ENCODE peak calls at places on chromosome 3, in seven cellular contexts. V, L, B, A, K, C and N are unnamed samples.

GRCh38 chr3:2958553-2958952 is 151.6 kb downstream of the IL5RA start:
- DNase-seq in B (no peak), V (no peak), L (no peak), K (no peak), C (no peak), A (no peak), N (no peak)

GRCh38 chr3:115784739-115785571 is 161.6 kb downstream of the GAP43 start:
- DNase-seq in V (no peak), A (no peak), C (peak), K (peak), L (no peak), B (no peak), N (no peak)

GRCh38 chr3:168096210-168096795 is 579 bp upstream of the GOLIM4 start:
- DNase-seq in K (peak), L (peak), V (peak), B (peak), C (peak), A (no peak), N (peak)

GRCh38 chr3:48504051-48504946 is at the start of gene SHISA5:
- DNase-seq in K (peak), V (peak), C (peak), L (peak), A (peak), B (peak), N (peak)

GRCh38 chr3:42504334-42505202 is 2.1 kb downstream of the VIPR1 start:
- DNase-seq in B (peak), K (no peak), L (no peak), V (peak), C (no peak), A (peak), N (no peak)

GRCh38 chr3:190299969-190300368 is 22.3 kb downstream of the CLDN1 start:
- DNase-seq in L (no peak), V (no peak), A (no peak), B (no peak), C (no peak), K (no peak), N (no peak)

GRCh38 chr3:64343692-64344440 is 118.6 kb upstream of the PRICKLE2 start:
- DNase-seq in C (no peak), A (no peak), L (no peak), V (no peak), K (peak), B (no peak), N (no peak)

GRCh38 chr3:125695688-125696087 is 100.4 kb upstream of the OSBPL11 start:
- DNase-seq in V (no peak), K (no peak), B (no peak), L (no peak), C (no peak), A (no peak), N (no peak)

GRCh38 chr3:131224886-131225550 is 156.6 kb upstream of the NUDT16 start:
- DNase-seq in L (no peak), V (no peak), K (peak), C (no peak), A (no peak), B (no peak), N (no peak)

GRCh38 chr3:49025005-49025792 is 3.3 kb downstream of the NDUFAF3 start:
- DNase-seq in K (peak), L (no peak), A (no peak), B (peak), C (no peak), V (no peak), N (no peak)

GRCh38 chr3:12865271-12865670 is 23.9 kb upstream of the RPL32 start:
- DNase-seq in B (no peak), L (no peak), A (no peak), V (no peak), C (no peak), K (no peak), N (no peak)

GRCh38 chr3:108406661-108407206 is 103.7 kb downstream of the MYH15 start:
- DNase-seq in V (no peak), C (peak), B (no peak), K (peak), A (no peak), L (no peak), N (no peak)

GRCh38 chr3:77354958-77355357 is 315.1 kb downstream of the ROBO2 start:
- DNase-seq in K (no peak), C (no peak), B (no peak), A (no peak), L (no peak), V (no peak), N (no peak)

GRCh38 chr3:179921500-179921899 is 115.2 kb downstream of the PEX5L start:
- DNase-seq in A (no peak), K (no peak), B (no peak), C (no peak), V (no peak), L (no peak), N (peak)

GRCh38 chr3:132509506-132509905 is 87.6 kb upstream of the ACKR4 start:
- DNase-seq in K (no peak), L (no peak), V (no peak), B (no peak), C (no peak), A (no peak), N (no peak)

GRCh38 chr3:46675843-46676567 is 17.5 kb downstream of the ALS2CL start:
- DNase-seq in V (no peak), L (no peak), C (peak), K (peak), A (peak), B (peak), N (peak)

GRCh38 chr3:13494463-13495350 is 14.6 kb downstream of the HDAC11 start:
- DNase-seq in L (no peak), A (no peak), C (no peak), V (no peak), B (peak), K (peak), N (peak)

GRCh38 chr3:58986654-58987053 is 63.2 kb downstream of the CFAP20DC start:
- DNase-seq in L (no peak), B (no peak), K (no peak), A (no peak), V (no peak), C (no peak), N (no peak)

GRCh38 chr3:143661677-143662076 is 186.6 kb downstream of the SLC9A9 start:
- DNase-seq in A (no peak), C (no peak), L (no peak), K (no peak), V (no peak), B (no peak), N (no peak)

GRCh38 chr3:141575879-141576743 is 89.3 kb downstream of the RASA2 start:
- DNase-seq in V (no peak), L (no peak), C (no peak), K (peak), A (no peak), B (no peak), N (no peak)

GRCh38 chr3:139629033-139629432 is 48.7 kb downstream of the NMNAT3 start:
- DNase-seq in L (no peak), C (no peak), K (peak), A (no peak), B (no peak), V (no peak), N (no peak)

GRCh38 chr3:16427309-16427965 is 86.1 kb downstream of the RFTN1 start:
- DNase-seq in B (no peak), K (peak), V (no peak), A (peak), C (peak), L (peak), N (no peak)

GRCh38 chr3:98722389-98722788 is 40.8 kb upstream of the ST3GAL6 start:
- DNase-seq in C (no peak), A (no peak), V (no peak), K (no peak), L (no peak), B (no peak), N (no peak)

GRCh38 chr3:145243875-145244274 is 917.1 kb downstream of the PLOD2 start:
- DNase-seq in V (no peak), A (no peak), C (no peak), L (no peak), K (peak), B (no peak), N (no peak)

GRCh38 chr3:168877899-168878298 is 782.2 kb upstream of the GOLIM4 start:
- DNase-seq in K (no peak), L (no peak), C (no peak), A (no peak), V (peak), B (no peak), N (no peak)

GRCh38 chr3:152127058-152127457 is 141.7 kb upstream of the MBNL1 start:
- DNase-seq in B (no peak), K (no peak), A (no peak), C (no peak), V (no peak), L (no peak), N (no peak)

GRCh38 chr3:167480748-167481147 is 6.9 kb upstream of the SERPINI2 start:
- DNase-seq in C (no peak), V (no peak), K (no peak), A (no peak), L (no peak), B (no peak), N (no peak)

GRCh38 chr3:183328164-183328563 is 75.1 kb downstream of the B3GNT5 start:
- DNase-seq in L (no peak), K (peak), B (no peak), V (no peak), C (no peak), A (no peak), N (no peak)

GRCh38 chr3:197847866-197848401 is 56.9 kb downstream of the LRCH3 start:
- DNase-seq in L (no peak), K (peak), V (no peak), B (no peak), A (no peak), C (peak), N (no peak)

DNA sequence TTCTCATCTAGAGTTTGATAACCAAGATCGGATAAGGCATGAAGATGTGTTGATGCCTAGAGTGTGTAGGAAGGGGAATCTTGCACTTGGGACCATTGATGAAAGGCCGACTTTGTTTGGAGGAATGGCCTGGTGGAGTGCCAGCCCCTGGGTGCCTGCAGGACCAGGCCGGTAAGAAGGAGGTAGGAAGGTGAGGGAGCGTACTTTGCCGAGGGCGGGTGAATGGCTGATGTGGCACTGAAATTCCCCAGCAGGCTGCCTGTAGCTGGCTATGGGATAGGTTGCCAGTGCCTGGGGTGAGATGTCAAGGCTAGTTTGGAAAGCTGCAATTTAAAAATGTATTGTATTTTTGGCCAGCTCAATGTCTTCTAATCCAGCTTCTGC is 244.5 kb upstream of the ZPLD1 start:
- DNase-seq in V (peak), A (no peak), B (peak), K (no peak), L (peak), C (peak), N (no peak)
- H3K27ac ChIP-seq in V (peak), A (no peak), B (no peak), K (no peak), L (no peak), C (no peak), N (no peak)

GRCh38 chr3:127367593-127367992 is 79.7 kb upstream of the PRR20G start:
- DNase-seq in B (no peak), L (no peak), A (no peak), K (no peak), C (no peak), V (no peak), N (no peak)
- H3K27ac ChIP-seq in B (no peak), L (no peak), A (no peak), K (no peak), C (no peak), V (no peak), N (no peak)

DNA sequence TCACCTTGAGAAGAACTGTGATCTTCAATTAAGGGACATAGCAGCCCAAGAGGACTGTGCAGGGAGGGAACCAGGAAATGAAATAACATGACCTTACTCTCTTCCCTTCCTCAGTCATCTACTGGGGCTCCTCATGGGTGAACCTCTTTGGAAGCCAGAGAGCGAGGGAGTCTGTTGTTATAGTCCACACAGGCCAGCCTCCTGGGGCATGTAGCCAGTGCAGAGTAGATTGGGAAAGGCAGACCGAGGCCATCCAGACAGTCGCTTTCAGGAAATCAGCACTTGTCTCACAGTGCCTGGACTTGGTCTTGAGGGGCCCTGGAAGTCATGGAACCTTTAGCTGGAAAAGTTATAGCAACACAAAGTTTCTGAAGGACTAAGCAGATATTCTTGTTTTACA is 6.1 kb downstream of the CRTAP start:
- DNase-seq in B (no peak), V (no peak), C (peak), A (no peak), L (no peak), K (no peak), N (no peak)
- H3K27ac ChIP-seq in B (peak), V (no peak), C (no peak), A (no peak), L (no peak), K (no peak), N (no peak)

GRCh38 chr3:86418861-86419260 is 572.1 kb downstream of the VGLL3 start:
- DNase-seq in K (no peak), A (no peak), L (no peak), V (no peak), C (no peak), B (no peak), N (no peak)
- H3K27ac ChIP-seq in K (no peak), A (no peak), L (no peak), V (no peak), C (no peak), B (no peak), N (no peak)

GRCh38 chr3:112810561-112810960 is 36.1 kb downstream of the CD200R1L start:
- DNase-seq in V (no peak), A (no peak), B (no peak), C (no peak), L (no peak), K (no peak), N (no peak)

GRCh38 chr3:112813016-112813415 is 33.6 kb downstream of the CD200R1L start:
- DNase-seq in A (no peak), C (no peak), L (no peak), V (no peak), B (no peak), K (peak), N (no peak)

GRCh38 chr3:112811917-112812660 is 34.6 kb downstream of the CD200R1L start:
- DNase-seq in B (no peak), V (no peak), C (no peak), K (no peak), L (no peak), A (peak), N (no peak)

GRCh38 chr3:112813723-112814171 is 32.9 kb downstream of the CD200R1L start:
- DNase-seq in K (peak), C (peak), B (no peak), A (no peak), L (no peak), V (no peak), N (no peak)

GRCh38 chr3:112811150-112811884 is 35.3 kb downstream of the CD200R1L start:
- DNase-seq in A (peak), K (peak), V (no peak), L (peak), B (no peak), C (peak), N (no peak)
- H3K27ac ChIP-seq in A (peak), K (peak), V (no peak), L (no peak), B (no peak), C (no peak), N (no peak)